ENCODE peak calls at places on chromosomes 13 and 19, in ten cellular contexts. G, J, X, U, P, B, L, N, H and V are unnamed samples.

GRCh38 chr13:27533155-27533643 is 82.8 kb upstream of the MTIF3 start:
- DNase-seq in G (peak; percentile 96), J (peak; percentile 19), X (peak; percentile 24), U (peak; percentile 91), P (peak; percentile 59), B (peak; percentile 62), L (peak; percentile 70), N (peak; percentile 17), H (peak; percentile 87), V (peak; percentile 56)

GRCh38 chr19:42191855-42192254 is 25.6 kb downstream of the DEDD2 start:
- DNase-seq in G (no peak), J (peak; percentile 38), X (no peak), U (peak; percentile 72), P (peak; percentile 84), B (peak; percentile 80), L (peak; percentile 74), N (peak; percentile 50), H (no peak), V (no peak)

GRCh38 chr13:90047600-90047999 is 1299.9 kb upstream of the MIR17HG start:
- DNase-seq in G (no peak), J (no peak), X (no peak), U (no peak), P (no peak), B (no peak), L (no peak), N (no peak), H (no peak), V (no peak)

GRCh38 chr19:35077411-35078223 is 36.1 kb downstream of the HPN start:
- DNase-seq in G (no peak), J (no peak), X (no peak), U (no peak), P (no peak), B (no peak), L (no peak), N (no peak), H (no peak), V (no peak)

GRCh38 chr19:14112051-14112808 is 5.3 kb downstream of the PRKACA start:
- DNase-seq in G (no peak), J (no peak), X (no peak), U (no peak), P (no peak), B (no peak), L (no peak), N (no peak), H (no peak), V (no peak)

GRCh38 chr19:1577090-1577928 is 9.2 kb upstream of the MEX3D start:
- DNase-seq in G (no peak), J (no peak), X (no peak), U (no peak), P (no peak), B (no peak), L (no peak), N (no peak), H (no peak), V (no peak)

GRCh38 chr13:33518442-33518841 is 232.9 kb upstream of the STARD13 start:
- DNase-seq in G (no peak), J (no peak), X (no peak), U (no peak), P (no peak), B (no peak), L (no peak), N (no peak), H (no peak), V (no peak)

GRCh38 chr13:24233351-24233901 is 72.9 kb downstream of the SPATA13 start:
- DNase-seq in G (no peak), J (no peak), X (no peak), U (no peak), P (peak; percentile 64), B (no peak), L (peak; percentile 10), N (no peak), H (no peak), V (no peak)

GRCh38 chr13:74144269-74144668 is 10.1 kb upstream of the KLF12 start:
- DNase-seq in G (no peak), J (no peak), X (no peak), U (no peak), P (no peak), B (no peak), L (no peak), N (no peak), H (no peak), V (no peak)